ENCODE peak calls at places on chromosomes 2 and 18, in four cellular contexts. T is dorsolateral prefrontal cortex; W is CD4-positive, alpha-beta T cell; K is spleen. R is an unnamed sample.

GRCh38 chr2:208072250-208072892 is 47.0 kb upstream of the PLEKHM3 start:
- DNase-seq in T (peak; percentile 84), W (peak; percentile 34), K (peak; percentile 78), R (peak; percentile 59)

GRCh38 chr2:27690052-27690451 is 26.4 kb downstream of the SLC4A1AP start:
- DNase-seq in T (no peak), W (no peak), K (no peak), R (no peak)

GRCh38 chr2:162072976-162073775 is 839 bp downstream of the DPP4 start:
- DNase-seq in T (no peak), W (peak; percentile 25), K (no peak), R (no peak)

GRCh38 chr2:2871480-2872308 is 505.9 kb downstream of the EIPR1 start:
- DNase-seq in T (no peak), W (no peak), K (no peak), R (no peak)

GRCh38 chr2:120715356-120715755 is 20.3 kb upstream of the GLI2 start:
- DNase-seq in T (no peak), W (no peak), K (peak; percentile 45), R (no peak)

GRCh38 chr2:1848599-1848995 is 104.3 kb upstream of the PXDN start:
- DNase-seq in T (no peak), W (no peak), K (no peak), R (no peak)

GRCh38 chr2:200110380-200110779 is 155.0 kb downstream of the MAIP1 start:
- DNase-seq in T (no peak), W (no peak), K (no peak), R (no peak)

GRCh38 chr18:24940416-24940815 is 411.6 kb downstream of the ZNF521 start:
- DNase-seq in T (no peak), W (no peak), K (no peak), R (no peak)

GRCh38 chr2:216775043-216775453 is 79.7 kb upstream of the IGFBP5 start:
- DNase-seq in T (no peak), W (no peak), K (no peak), R (peak; percentile 66)

GRCh38 chr2:147630585-147630984 is 214.2 kb upstream of the ACVR2A start:
- DNase-seq in T (no peak), W (no peak), K (no peak), R (no peak)

GRCh38 chr18:70380915-70381896 is 92.4 kb downstream of the SOCS6 start:
- DNase-seq in T (peak; percentile 84), W (no peak), K (no peak), R (no peak)

GRCh38 chr18:13625355-13625754 is 101.0 kb downstream of the FAM210A start:
- DNase-seq in T (no peak), W (no peak), K (no peak), R (no peak)

GRCh38 chr18:59957957-59958356 is 58.2 kb downstream of the PMAIP1 start:
- DNase-seq in T (no peak), W (no peak), K (no peak), R (no peak)

GRCh38 chr2:25954199-25954752 is 28.0 kb downstream of the KIF3C start:
- DNase-seq in T (no peak), W (no peak), K (peak; percentile 58), R (no peak)

GRCh38 chr18:37487400-37487831 is 78.2 kb downstream of the CELF4 start:
- DNase-seq in T (no peak), W (no peak), K (no peak), R (no peak)

GRCh38 chr18:42033137-42033810 is 78.2 kb downstream of the PIK3C3 start:
- DNase-seq in T (no peak), W (no peak), K (no peak), R (no peak)

GRCh38 chr2:54909006-54909405 is 141.2 kb downstream of the RTN4 start:
- DNase-seq in T (no peak), W (no peak), K (no peak), R (no peak)

DNA sequence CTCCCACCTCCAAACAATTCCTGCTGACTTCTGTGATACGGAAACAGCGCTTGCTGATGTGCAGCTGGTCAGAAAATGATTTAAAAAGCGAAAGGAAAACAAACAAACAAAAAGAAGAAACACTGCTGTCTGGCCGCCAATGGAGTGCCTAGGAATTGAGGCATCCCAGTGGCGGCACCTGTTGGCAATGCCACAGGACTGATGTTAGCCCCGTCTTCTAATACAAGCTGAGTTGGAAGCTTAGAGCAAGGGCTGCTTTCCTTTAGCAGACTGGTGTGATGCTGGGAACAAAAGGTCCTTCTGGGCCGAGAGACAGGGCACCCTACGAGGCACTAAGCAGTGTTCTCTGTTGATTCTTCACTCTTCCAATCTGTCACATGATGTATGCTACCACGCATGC is 163.6 kb upstream of the REV1 start:
- DNase-seq in T (no peak), W (no peak), K (no peak), R (no peak)
- TF ChIP-seq CTCF in T (no peak), W (no peak), K (no peak), R (no peak)

GRCh38 chr2:47039913-47040562 is 115.1 kb downstream of the STPG4 start:
- DNase-seq in T (no peak), W (no peak), K (no peak), R (no peak)
- TF ChIP-seq CTCF in T (no peak), W (no peak), K (no peak), R (no peak)

GRCh38 chr18:76437011-76437410 is 58.0 kb downstream of the ZNF516 start:
- DNase-seq in T (no peak), W (no peak), K (peak; percentile 45), R (no peak)

GRCh38 chr18:76433788-76434187 is 61.3 kb downstream of the ZNF516 start:
- DNase-seq in T (no peak), W (no peak), K (peak; percentile 62), R (no peak)

GRCh38 chr18:76436342-76436741 is 58.7 kb downstream of the ZNF516 start:
- DNase-seq in T (no peak), W (no peak), K (peak; percentile 38), R (no peak)

GRCh38 chr18:76434452-76434851 is 60.6 kb downstream of the ZNF516 start:
- DNase-seq in T (no peak), W (no peak), K (peak; percentile 68), R (no peak)

DNA sequence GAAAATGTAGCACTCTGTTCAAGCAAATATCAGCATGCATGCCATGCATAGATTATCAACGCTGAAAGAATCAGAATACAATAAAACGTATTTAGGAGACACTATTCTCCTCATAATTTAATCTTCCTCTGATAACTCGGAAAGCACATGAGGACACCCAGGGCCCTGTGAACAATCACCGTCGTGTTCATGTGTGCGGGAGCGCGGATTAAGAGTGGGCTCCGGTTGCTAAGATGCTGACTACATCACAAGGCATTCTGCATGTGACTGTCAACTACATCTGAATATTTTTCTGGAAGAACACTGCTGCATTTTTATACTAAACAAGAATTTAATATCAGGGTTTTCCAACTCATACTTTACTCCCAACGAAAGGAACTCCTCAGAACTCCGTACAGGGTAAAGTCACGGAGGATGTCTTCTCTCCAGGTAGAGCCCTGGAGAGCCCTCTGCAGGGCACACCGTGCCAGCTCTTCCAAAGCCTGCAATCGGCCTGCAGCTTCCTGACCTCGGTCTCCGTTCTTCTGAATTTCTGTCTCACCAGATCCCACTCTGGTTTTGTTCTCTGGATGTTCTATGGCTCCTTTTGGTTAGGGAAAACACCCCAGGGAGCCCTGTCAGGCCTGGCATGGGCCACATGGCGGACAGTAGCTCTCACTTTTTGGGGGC is 59.6 kb downstream of the ZNF516 start:
- DNase-seq in T (no peak), W (no peak), K (no peak), R (no peak)
- TF ChIP-seq CTCF in T (no peak), W (no peak), K (no peak), R (no peak)

DNA sequence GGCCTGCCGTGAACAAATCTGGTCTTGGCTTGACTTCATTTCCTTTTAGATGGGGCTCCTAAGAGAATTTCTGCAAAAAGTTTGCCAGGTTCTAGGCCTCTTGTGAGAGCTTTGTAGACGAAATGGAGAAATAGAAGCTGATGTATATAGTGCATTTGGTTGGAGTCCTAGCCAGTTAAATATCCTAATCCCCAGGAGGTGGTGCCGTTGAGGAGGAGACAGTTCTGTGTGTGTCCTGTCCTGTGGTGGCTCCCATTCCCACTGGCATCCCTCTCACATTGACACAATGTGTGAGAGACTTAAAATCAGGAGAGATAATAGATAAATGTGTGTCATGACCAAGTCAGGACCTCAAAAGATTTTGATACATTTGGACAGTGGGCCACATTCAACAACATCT is 34.6 kb upstream of the DNER start:
- DNase-seq in T (no peak), W (no peak), K (no peak), R (no peak)
- TF ChIP-seq CTCF in T (no peak), W (no peak), K (no peak), R (no peak)

DNA sequence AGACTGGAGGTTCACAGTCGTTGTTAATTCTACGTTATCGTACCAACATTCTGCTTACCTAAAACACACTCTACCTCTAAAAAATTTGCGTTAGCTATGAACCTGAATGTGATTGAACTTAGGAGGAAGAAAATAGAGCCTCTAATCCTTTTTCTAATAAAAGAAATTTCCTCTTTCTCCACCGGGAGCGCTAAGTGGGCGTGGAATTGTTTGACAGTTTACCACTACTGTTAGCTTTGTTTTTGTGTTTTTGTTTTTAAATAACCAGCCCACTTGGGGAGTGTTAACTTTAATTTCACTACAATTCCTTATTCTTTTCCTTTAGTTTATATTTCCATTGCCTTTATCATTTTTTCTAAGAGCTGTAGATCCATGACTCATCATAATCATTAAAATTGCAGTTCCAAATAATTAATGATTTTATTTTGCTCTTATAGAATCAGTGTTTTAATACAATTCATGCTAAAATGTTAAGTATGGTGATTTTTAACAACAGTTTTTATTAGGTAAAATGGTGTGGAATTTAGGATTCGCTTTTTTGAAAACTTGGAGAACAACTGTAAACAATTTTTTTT is 55.0 kb upstream of the ITM2C start:
- DNase-seq in T (no peak), W (no peak), K (no peak), R (no peak)
- TF ChIP-seq CTCF in T (no peak), W (peak; percentile 31), K (no peak), R (no peak)

GRCh38 chr18:21914739-21915319 is 174.2 kb downstream of the MIB1 start:
- DNase-seq in T (no peak), W (no peak), K (no peak), R (no peak)
- TF ChIP-seq CTCF in T (peak; percentile 35), W (no peak), K (peak; percentile 30), R (peak; percentile 43)

DNA sequence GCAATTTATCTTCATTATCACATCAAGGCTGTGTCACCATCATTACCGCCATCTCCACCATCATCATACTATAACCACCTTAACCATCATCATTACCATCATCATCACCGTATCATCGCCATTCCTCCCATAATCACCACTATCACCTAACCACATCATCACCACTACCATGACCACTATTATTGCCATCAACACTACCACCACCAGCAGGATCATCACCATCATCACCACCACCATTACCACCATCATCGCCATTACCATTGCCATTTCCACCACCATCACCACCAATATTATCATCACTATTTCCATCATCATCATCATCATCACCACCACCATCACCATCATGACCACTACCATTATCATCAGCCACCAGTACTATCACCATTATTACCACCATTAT is 314.4 kb downstream of the CYP26B1 start:
- DNase-seq in T (no peak), W (no peak), K (no peak), R (no peak)
- TF ChIP-seq CTCF in T (no peak), W (no peak), K (no peak), R (no peak)

R was measured in tibial artery.